ENCODE peak calls at places on chromosome 13, in four cellular contexts. R is choroid plexus epithelial cell, Q is neural crest cell, A is Peyer's patch. G is an unnamed sample.

GRCh38 chr13:21014139-21014665 is 47.2 kb downstream of the LATS2 start:
- DNase-seq in Q (no peak), R (no peak), A (no peak), G (no peak)

GRCh38 chr13:106499113-106499512 is 36.3 kb downstream of the EFNB2 start:
- DNase-seq in Q (no peak), R (no peak), A (no peak), G (no peak)

GRCh38 chr13:47455581-47455980 is 545.5 kb downstream of the SUCLA2 start:
- DNase-seq in Q (no peak), R (peak), A (no peak), G (peak)

GRCh38 chr13:42370229-42370628 is 98.3 kb downstream of the AKAP11 start:
- DNase-seq in R (no peak), A (no peak), Q (no peak), G (no peak)

GRCh38 chr13:45296259-45296658 is 44.7 kb downstream of the TPT1 start:
- DNase-seq in Q (no peak), A (no peak), R (peak), G (no peak)

GRCh38 chr13:21734961-21735360 is 64.1 kb downstream of the FGF9 start:
- DNase-seq in A (peak), R (no peak), Q (no peak), G (no peak)

GRCh38 chr13:93413972-93414717 is 187.5 kb downstream of the GPC6 start:
- DNase-seq in Q (no peak), R (peak), A (no peak), G (peak)

GRCh38 chr13:113148407-113148806 is 10.0 kb upstream of the PROZ start:
- DNase-seq in R (no peak), Q (no peak), A (no peak), G (no peak)

GRCh38 chr13:21670006-21670882 is 629 bp upstream of the FGF9 start:
- DNase-seq in Q (peak), R (peak), A (peak), G (peak)

GRCh38 chr13:110815471-110816204 is 99.2 kb downstream of the ANKRD10 start:
- DNase-seq in R (peak), A (no peak), Q (no peak), G (no peak)

GRCh38 chr13:110812869-110813645 is 99.6 kb downstream of the ING1 start:
- DNase-seq in Q (no peak), R (no peak), A (no peak), G (no peak)

GRCh38 chr13:110811751-110812110 is 98.2 kb downstream of the ING1 start:
- DNase-seq in Q (no peak), R (no peak), A (no peak), G (no peak)

GRCh38 chr13:110812111-110812868 is 98.8 kb downstream of the ING1 start:
- DNase-seq in A (no peak), Q (no peak), R (peak), G (no peak)

GRCh38 chr13:110813646-110814624 is 100.4 kb downstream of the ING1 start:
- DNase-seq in Q (no peak), R (no peak), A (no peak), G (no peak)
- TF ChIP-seq CTCF in Q (peak), R (peak), A (no peak), G (no peak)

GRCh38 chr13:39779337-39780270 is 124.1 kb downstream of the COG6 start:
- DNase-seq in Q (no peak), A (no peak), R (peak), G (no peak)

GRCh38 chr13:39784347-39784746 is 128.9 kb downstream of the COG6 start:
- DNase-seq in Q (no peak), A (no peak), R (peak), G (no peak)

GRCh38 chr13:39781381-39781780 is 125.9 kb downstream of the COG6 start:
- DNase-seq in R (no peak), Q (no peak), A (no peak), G (no peak)

GRCh38 chr13:39786091-39786490 is 130.6 kb downstream of the COG6 start:
- DNase-seq in A (no peak), R (no peak), Q (no peak), G (no peak)

GRCh38 chr13:39783051-39783450 is 127.6 kb downstream of the COG6 start:
- DNase-seq in A (no peak), Q (no peak), R (peak), G (peak)
- TF ChIP-seq CTCF in A (no peak), Q (no peak), R (peak), G (peak)

GRCh38 chr13:72864142-72865035 is 82.5 kb downstream of the PIBF1 start:
- DNase-seq in R (peak), A (no peak), Q (no peak), G (no peak)
- TF ChIP-seq CTCF in R (no peak), A (no peak), Q (no peak), G (no peak)

GRCh38 chr13:99501135-99501951 is at the start of gene TM9SF2:
- DNase-seq in A (peak), R (peak), Q (peak), G (peak)
- TF ChIP-seq CTCF in A (no peak), R (no peak), Q (no peak), G (no peak)

GRCh38 chr13:32446778-32447465 is 19.0 kb upstream of the N4BP2L1 start:
- DNase-seq in Q (no peak), R (no peak), A (no peak), G (no peak)

GRCh38 chr13:32445461-32445860 is 17.5 kb upstream of the N4BP2L1 start:
- DNase-seq in Q (no peak), R (no peak), A (no peak), G (no peak)

GRCh38 chr13:32446220-32446619 is 18.3 kb upstream of the N4BP2L1 start:
- DNase-seq in R (no peak), A (no peak), Q (no peak), G (no peak)

GRCh38 chr13:32448224-32448623 is 20.3 kb upstream of the N4BP2L1 start:
- DNase-seq in Q (no peak), A (no peak), R (no peak), G (no peak)

DNA sequence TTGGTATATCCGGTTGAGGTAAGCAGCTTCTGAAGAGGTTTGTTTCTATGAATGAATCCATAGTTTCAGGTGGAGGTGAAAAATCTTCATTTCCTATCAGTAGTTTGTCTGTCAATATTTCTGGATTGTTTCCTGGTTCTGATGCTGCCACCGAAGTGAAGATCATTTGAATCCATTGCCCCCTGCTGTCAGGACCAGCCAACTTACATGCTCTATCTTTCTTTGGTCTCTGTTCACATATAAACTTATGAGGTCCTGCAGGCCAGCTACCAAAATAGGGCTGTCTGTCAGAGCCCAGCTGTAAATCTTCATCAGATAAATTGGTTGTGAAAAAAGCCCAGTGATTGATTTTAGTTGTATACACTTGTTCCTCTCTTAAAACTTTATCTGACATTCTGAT is 15.2 kb upstream of the N4BP2L1 start:
- DNase-seq in Q (no peak), R (peak), A (no peak), G (peak)
- TF ChIP-seq CTCF in Q (peak), R (peak), A (peak), G (peak)

GRCh38 chr13:51698352-51698751 is 105.6 kb downstream of the DHRS12 start:
- DNase-seq in A (no peak), R (no peak), Q (no peak), G (no peak)

GRCh38 chr13:51697855-51698254 is 106.1 kb downstream of the DHRS12 start:
- DNase-seq in A (no peak), R (peak), Q (no peak), G (no peak)

DNA sequence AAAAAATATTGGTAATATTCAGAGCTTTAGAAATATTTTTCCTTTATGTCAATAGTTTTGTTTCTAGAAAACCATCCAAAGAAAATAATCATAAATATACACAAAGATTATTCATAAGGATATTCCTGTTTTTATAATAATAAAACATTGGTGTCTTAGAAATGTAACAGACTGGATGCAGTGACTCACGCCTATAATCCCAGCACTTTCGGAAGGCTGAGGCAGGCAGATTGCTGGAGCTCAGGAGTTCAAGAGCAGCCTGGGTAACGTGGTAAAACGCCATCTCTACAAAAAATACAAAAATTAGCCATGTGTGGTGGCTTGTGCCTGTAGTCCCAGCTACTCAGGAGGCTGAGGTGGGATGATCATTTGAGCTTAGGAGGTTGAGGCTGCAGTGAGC is 106.8 kb downstream of the DHRS12 start:
- DNase-seq in A (no peak), R (peak), Q (no peak), G (peak)
- TF ChIP-seq CTCF in A (no peak), R (no peak), Q (no peak), G (no peak)